ENCODE peak calls at places on chromosomes 11 and 22, in eight cellular contexts. B, J, F, K, S, Y, U and X are unnamed samples.

GRCh38 chr11:8863838-8864237 is 47.2 kb upstream of the AKIP1 start:
- DNase-seq in B (no peak), J (peak; percentile 57), F (peak; percentile 68), K (no peak), S (no peak), Y (no peak), U (no peak), X (no peak)

GRCh38 chr11:13999704-14000103 is 37.2 kb downstream of the SPON1 start:
- DNase-seq in B (no peak), J (peak; percentile 33), F (no peak), K (no peak), S (no peak), Y (no peak), U (no peak), X (no peak)

GRCh38 chr22:44348963-44349950 is 36.5 kb upstream of the SHISAL1 start:
- DNase-seq in B (no peak), J (no peak), F (no peak), K (no peak), S (no peak), Y (no peak), U (no peak), X (peak; percentile 63)

GRCh38 chr11:94708642-94709041 is 59.5 kb upstream of the AMOTL1 start:
- DNase-seq in B (no peak), J (peak; percentile 84), F (peak; percentile 47), K (no peak), S (no peak), Y (no peak), U (no peak), X (no peak)

GRCh38 chr11:66388746-66389386 is 17.3 kb upstream of the SLC29A2 start:
- DNase-seq in B (peak; percentile 46), J (peak; percentile 88), F (peak; percentile 67), K (peak; percentile 43), S (peak; percentile 82), Y (no peak), U (peak; percentile 33), X (peak; percentile 77)

GRCh38 chr11:73596547-73596946 is 1.4 kb downstream of the FAM168A start:
- DNase-seq in B (no peak), J (no peak), F (no peak), K (no peak), S (no peak), Y (no peak), U (no peak), X (no peak)

GRCh38 chr11:6390718-6391547 is 659 bp downstream of the SMPD1 start:
- DNase-seq in B (no peak), J (no peak), F (no peak), K (no peak), S (no peak), Y (no peak), U (no peak), X (no peak)

GRCh38 chr11:62336949-62337681 is at the start of gene ASRGL1:
- DNase-seq in B (peak; percentile 58), J (peak; percentile 86), F (peak; percentile 77), K (peak; percentile 3), S (peak; percentile 94), Y (peak; percentile 90), U (no peak), X (peak; percentile 88)

GRCh38 chr11:120972621-120973020 is 51.3 kb upstream of the TBCEL start:
- DNase-seq in B (no peak), J (no peak), F (no peak), K (no peak), S (no peak), Y (no peak), U (no peak), X (no peak)

GRCh38 chr11:131504199-131504949 is 134.0 kb downstream of the NTM start:
- DNase-seq in B (peak; percentile 12), J (peak; percentile 29), F (no peak), K (peak; percentile 12), S (peak; percentile 75), Y (no peak), U (no peak), X (peak; percentile 75)

GRCh38 chr11:130121430-130121978 is 38.1 kb upstream of the ST14 start:
- DNase-seq in B (no peak), J (no peak), F (peak; percentile 48), K (peak; percentile 66), S (no peak), Y (no peak), U (peak; percentile 34), X (no peak)

GRCh38 chr11:108663154-108663877 is 1.6 kb upstream of the DDX10 start:
- DNase-seq in B (no peak), J (no peak), F (no peak), K (no peak), S (no peak), Y (no peak), U (no peak), X (no peak)

GRCh38 chr11:64339754-64340408 is at the start of gene CCDC88B:
- DNase-seq in B (no peak), J (no peak), F (no peak), K (no peak), S (peak; percentile 10), Y (no peak), U (no peak), X (no peak)

GRCh38 chr11:45995342-45995734 is 72.9 kb downstream of the LARGE2 start:
- DNase-seq in B (no peak), J (no peak), F (no peak), K (no peak), S (no peak), Y (no peak), U (no peak), X (no peak)

GRCh38 chr11:86374586-86374985 is at the start of gene CCDC81:
- DNase-seq in B (peak; percentile 50), J (no peak), F (peak; percentile 41), K (no peak), S (no peak), Y (no peak), U (no peak), X (peak; percentile 67)

GRCh38 chr22:46250035-46250782 is at the start of gene CDPF1:
- DNase-seq in B (peak; percentile 82), J (peak; percentile 82), F (peak; percentile 87), K (peak; percentile 18), S (peak; percentile 93), Y (peak; percentile 93), U (peak; percentile 37), X (peak; percentile 93)

GRCh38 chr11:97537407-97538150 is 1147.8 kb downstream of the JRKL start:
- DNase-seq in B (no peak), J (no peak), F (no peak), K (no peak), S (no peak), Y (no peak), U (no peak), X (peak; percentile 12)

GRCh38 chr11:7046474-7046873 is 26.2 kb downstream of the NLRP14 start:
- DNase-seq in B (no peak), J (no peak), F (peak; percentile 70), K (peak; percentile 72), S (no peak), Y (no peak), U (peak; percentile 37), X (no peak)

GRCh38 chr11:60919956-60920355 is 4.3 kb upstream of the TMEM132A start:
- DNase-seq in B (no peak), J (no peak), F (no peak), K (no peak), S (no peak), Y (no peak), U (no peak), X (no peak)

GRCh38 chr11:47271328-47271727 is 1.4 kb downstream of the MADD start:
- DNase-seq in B (no peak), J (no peak), F (no peak), K (no peak), S (no peak), Y (no peak), U (no peak), X (no peak)

GRCh38 chr11:47271961-47272661 is 2.2 kb downstream of the MADD start:
- DNase-seq in B (no peak), J (no peak), F (no peak), K (no peak), S (peak; percentile 86), Y (no peak), U (no peak), X (peak; percentile 38)

GRCh38 chr11:47269829-47270305 is at the start of gene MADD:
- DNase-seq in B (peak; percentile 71), J (peak; percentile 67), F (peak; percentile 83), K (no peak), S (peak; percentile 89), Y (peak; percentile 89), U (peak; percentile 43), X (peak; percentile 84)

GRCh38 chr11:47269002-47269828 is 718 bp upstream of the MADD start:
- DNase-seq in B (peak; percentile 82), J (peak; percentile 83), F (peak; percentile 85), K (no peak), S (peak; percentile 93), Y (peak; percentile 93), U (peak; percentile 60), X (peak; percentile 91)

GRCh38 chr11:47270331-47271271 is 668 bp downstream of the MADD start:
- DNase-seq in B (no peak), J (peak; percentile 49), F (peak; percentile 26), K (no peak), S (peak; percentile 43), Y (no peak), U (no peak), X (peak; percentile 47)
- TF ChIP-seq CTCF in B (no peak), J (peak; percentile 43), F (no peak), K (peak; percentile 31), S (no peak), Y (no peak), U (peak; percentile 33), X (no peak)

GRCh38 chr11:123601737-123602136 is 52.7 kb downstream of the SCN3B start:
- DNase-seq in B (no peak), J (no peak), F (no peak), K (no peak), S (no peak), Y (no peak), U (no peak), X (no peak)
- TF ChIP-seq CTCF in B (no peak), J (no peak), F (no peak), K (no peak), S (no peak), Y (no peak), U (no peak), X (no peak)

GRCh38 chr22:22812031-22812905 is 75.3 kb upstream of the IGLL5 start:
- DNase-seq in B (no peak), J (no peak), F (no peak), K (no peak), S (no peak), Y (no peak), U (no peak), X (no peak)

GRCh38 chr22:22813126-22814075 is 74.2 kb upstream of the IGLL5 start:
- DNase-seq in B (no peak), J (no peak), F (no peak), K (no peak), S (no peak), Y (no peak), U (no peak), X (no peak)

GRCh38 chr22:22811016-22812009 is 76.3 kb upstream of the IGLL5 start:
- DNase-seq in B (no peak), J (no peak), F (no peak), K (no peak), S (no peak), Y (no peak), U (no peak), X (no peak)

GRCh38 chr22:22810471-22810870 is 77.1 kb upstream of the IGLL5 start:
- DNase-seq in B (no peak), J (no peak), F (no peak), K (no peak), S (no peak), Y (no peak), U (no peak), X (no peak)

GRCh38 chr22:22810018-22810427 is 77.6 kb upstream of the IGLL5 start:
- DNase-seq in B (peak; percentile 59), J (no peak), F (peak; percentile 7), K (no peak), S (peak; percentile 59), Y (no peak), U (no peak), X (no peak)
- TF ChIP-seq CTCF in B (peak; percentile 76), J (no peak), F (peak; percentile 80), K (peak; percentile 72), S (peak; percentile 85), Y (no peak), U (peak; percentile 76), X (no peak)

GRCh38 chr22:22870577-22871398 is 16.8 kb upstream of the IGLL5 start:
- DNase-seq in B (no peak), J (peak; percentile 5), F (no peak), K (no peak), S (no peak), Y (no peak), U (no peak), X (no peak)
- TF ChIP-seq CTCF in B (peak; percentile 30), J (no peak), F (no peak), K (no peak), S (peak; percentile 55), Y (no peak), U (no peak), X (no peak)